ENCODE peak calls at places on chromosomes 7 and 10, in seven cellular contexts. L is B cell; Y is posterior cingulate gyrus; V is naive B cell; M is stimulated activated CD4-positive, alpha-beta T cell treated with anti-CD3 and anti-CD28 coated beads, Interleukin-15, amount 100 ng/mL, for 24 hours; R is activated CD8-positive, alpha-beta memory T cell treated with anti-CD3 and anti-CD28 coated beads, Interleukin-2, amount 50 U/mL, for 4 hours; K is lower leg skin. E is an unnamed sample.

GRCh38 chr10:24762966-24763623 is 39.4 kb upstream of the ARHGAP21 start:
- DNase-seq in L (no peak), Y (no peak), V (no peak), M (no peak), R (no peak), K (no peak), E (peak)

GRCh38 chr10:3773465-3774017 is 11.5 kb downstream of the KLF6 start:
- DNase-seq in L (no peak), Y (no peak), V (no peak), M (no peak), R (no peak), K (no peak), E (peak)

GRCh38 chr7:76185187-76185915 is 16.3 kb upstream of the SRRM3 start:
- DNase-seq in L (no peak), Y (no peak), V (no peak), M (no peak), R (no peak), K (no peak), E (no peak)

GRCh38 chr7:43337191-43337590 is 224.7 kb downstream of the HECW1 start:
- DNase-seq in L (no peak), Y (no peak), V (no peak), M (no peak), R (no peak), K (no peak), E (no peak)

GRCh38 chr7:128758553-128758952 is 17.0 kb downstream of the OPN1SW start:
- DNase-seq in L (no peak), Y (no peak), V (no peak), M (no peak), R (no peak), K (no peak), E (no peak)

GRCh38 chr7:21996641-21997040 is 50.9 kb upstream of the CDCA7L start:
- DNase-seq in L (no peak), Y (no peak), V (no peak), M (no peak), R (no peak), K (no peak), E (no peak)

GRCh38 chr10:113709221-113709838 is 29.6 kb downstream of the CASP7 start:
- DNase-seq in L (no peak), Y (no peak), V (no peak), M (no peak), R (no peak), K (no peak), E (peak)

GRCh38 chr7:101201695-101202602 is 1.1 kb upstream of the MOGAT3 start:
- DNase-seq in L (no peak), Y (no peak), V (no peak), M (no peak), R (no peak), K (no peak), E (no peak)

GRCh38 chr10:110032801-110033723 is 25.3 kb downstream of the ADD3 start:
- DNase-seq in L (no peak), Y (no peak), V (no peak), M (no peak), R (no peak), K (no peak), E (peak)

GRCh38 chr10:126872768-126873167 is 32.5 kb upstream of the DOCK1 start:
- DNase-seq in L (no peak), Y (no peak), V (no peak), M (no peak), R (no peak), K (no peak), E (peak)

E was measured in renal cortical epithelial cell.